ENCODE peak calls at places on chromosomes 13 and 19, in four cellular contexts. H is DND-41, S is fibroblast of lung, E is SK-N-SH. B is an unnamed sample.

GRCh38 chr13:74838096-74838495 is 643.9 kb downstream of the TBC1D4 start:
- DNase-seq in H (no peak), S (no peak), E (no peak), B (no peak)

GRCh38 chr19:6063576-6063961 is 46.7 kb downstream of the RFX2 start:
- DNase-seq in H (no peak), S (no peak), E (no peak), B (no peak)

GRCh38 chr13:36998624-36999041 is 507 bp downstream of the ALG5 start:
- DNase-seq in H (peak; percentile 42), S (peak; percentile 7), E (peak; percentile 57), B (peak; percentile 71)

GRCh38 chr13:28623782-28624706 is 34.9 kb upstream of the POMP start:
- DNase-seq in H (no peak), S (peak; percentile 5), E (no peak), B (no peak)

GRCh38 chr13:101231751-101232428 is 184.4 kb downstream of the NALCN start:
- DNase-seq in H (no peak), S (peak; percentile 47), E (no peak), B (no peak)

GRCh38 chr13:86282450-86282849 is 483.2 kb upstream of the SLITRK6 start:
- DNase-seq in H (no peak), S (peak; percentile 58), E (no peak), B (no peak)

GRCh38 chr13:96809366-96810096 is 184.7 kb downstream of the OXGR1 start:
- DNase-seq in H (no peak), S (no peak), E (no peak), B (no peak)

GRCh38 chr13:30103161-30103858 is 204.0 kb downstream of the KATNAL1 start:
- DNase-seq in H (no peak), S (no peak), E (no peak), B (no peak)

GRCh38 chr13:48950507-48950886 is 25.2 kb upstream of the FNDC3A start:
- DNase-seq in H (no peak), S (peak; percentile 20), E (no peak), B (no peak)

GRCh38 chr13:31322025-31322424 is 122.2 kb downstream of the B3GLCT start:
- DNase-seq in H (no peak), S (no peak), E (no peak), B (no peak)

GRCh38 chr13:26968431-26969335 is 202.9 kb downstream of the USP12 start:
- DNase-seq in H (no peak), S (peak; percentile 29), E (no peak), B (no peak)

GRCh38 chr13:112510002-112510780 is 77.8 kb downstream of the TUBGCP3 start:
- DNase-seq in H (peak; percentile 19), S (peak; percentile 69), E (peak; percentile 82), B (peak; percentile 81)

GRCh38 chr13:70090036-70090723 is 17.4 kb upstream of the ATXN8OS start:
- DNase-seq in H (no peak), S (no peak), E (no peak), B (no peak)

GRCh38 chr13:18964942-18965341 is 216.7 kb downstream of the TUBA3C start:
- DNase-seq in H (no peak), S (no peak), E (no peak), B (no peak)

GRCh38 chr19:29845576-29846176 is 33.9 kb downstream of the CCNE1 start:
- DNase-seq in H (no peak), S (peak; percentile 39), E (peak; percentile 63), B (peak; percentile 64)

GRCh38 chr13:97276862-97277269 is 54.7 kb downstream of the MBNL2 start:
- DNase-seq in H (no peak), S (peak; percentile 68), E (no peak), B (no peak)

GRCh38 chr19:29683009-29683408 is 17.7 kb downstream of the PLEKHF1 start:
- DNase-seq in H (no peak), S (peak; percentile 69), E (no peak), B (no peak)

GRCh38 chr13:32910530-32910929 is 105.7 kb upstream of the KL start:
- DNase-seq in H (no peak), S (peak; percentile 44), E (no peak), B (no peak)

GRCh38 chr19:12325690-12326089 is 7.7 kb downstream of the ZNF563 start:
- DNase-seq in H (no peak), S (no peak), E (no peak), B (no peak)

GRCh38 chr19:57096640-57097361 is 23.0 kb upstream of the USP29 start:
- DNase-seq in H (no peak), S (no peak), E (no peak), B (no peak)

GRCh38 chr13:80469841-80470378 is 129.0 kb upstream of the SPRY2 start:
- DNase-seq in H (no peak), S (peak; percentile 82), E (no peak), B (no peak)

GRCh38 chr19:45547965-45548609 is 36.5 kb downstream of the OPA3 start:
- DNase-seq in H (no peak), S (peak; percentile 19), E (no peak), B (no peak)

GRCh38 chr19:52981329-52981728 is 18.6 kb upstream of the ZNF816 start:
- DNase-seq in H (no peak), S (no peak), E (no peak), B (no peak)

GRCh38 chr19:35013047-35013819 is 13.1 kb downstream of the GRAMD1A start:
- DNase-seq in H (peak; percentile 77), S (peak; percentile 47), E (peak; percentile 94), B (peak; percentile 82)

GRCh38 chr19:3109491-3109890 is 15.3 kb downstream of the GNA11 start:
- DNase-seq in H (no peak), S (no peak), E (no peak), B (no peak)

GRCh38 chr19:3110126-3110825 is 16.1 kb downstream of the GNA11 start:
- DNase-seq in H (no peak), S (no peak), E (no peak), B (no peak)

GRCh38 chr19:3113100-3114017 is 19.2 kb downstream of the GNA11 start:
- DNase-seq in H (no peak), S (no peak), E (no peak), B (no peak)

GRCh38 chr19:3112375-3113099 is 18.4 kb downstream of the GNA11 start:
- DNase-seq in H (no peak), S (no peak), E (no peak), B (no peak)

GRCh38 chr19:3111586-3112247 is 17.6 kb downstream of the GNA11 start:
- DNase-seq in H (no peak), S (no peak), E (no peak), B (peak; percentile 58)
- H4K20me1 ChIP-seq in H (peaks cover 7% of the 10 kb centered on the region), S (no peaks in the 10 kb centered on the region), E (peaks cover 41% of the 10 kb centered on the region), B (peaks cover 3% of the 10 kb centered on the region)

GRCh38 chr19:10899171-10899653 is 27.9 kb downstream of the CARM1 start:
- DNase-seq in H (no peak), S (no peak), E (peak; percentile 83), B (no peak)
- H3K4me2 ChIP-seq in H (no peak overlapping the region), S (no peak overlapping the region), E (no peak overlapping the region), B (no peak overlapping the region)

DNA sequence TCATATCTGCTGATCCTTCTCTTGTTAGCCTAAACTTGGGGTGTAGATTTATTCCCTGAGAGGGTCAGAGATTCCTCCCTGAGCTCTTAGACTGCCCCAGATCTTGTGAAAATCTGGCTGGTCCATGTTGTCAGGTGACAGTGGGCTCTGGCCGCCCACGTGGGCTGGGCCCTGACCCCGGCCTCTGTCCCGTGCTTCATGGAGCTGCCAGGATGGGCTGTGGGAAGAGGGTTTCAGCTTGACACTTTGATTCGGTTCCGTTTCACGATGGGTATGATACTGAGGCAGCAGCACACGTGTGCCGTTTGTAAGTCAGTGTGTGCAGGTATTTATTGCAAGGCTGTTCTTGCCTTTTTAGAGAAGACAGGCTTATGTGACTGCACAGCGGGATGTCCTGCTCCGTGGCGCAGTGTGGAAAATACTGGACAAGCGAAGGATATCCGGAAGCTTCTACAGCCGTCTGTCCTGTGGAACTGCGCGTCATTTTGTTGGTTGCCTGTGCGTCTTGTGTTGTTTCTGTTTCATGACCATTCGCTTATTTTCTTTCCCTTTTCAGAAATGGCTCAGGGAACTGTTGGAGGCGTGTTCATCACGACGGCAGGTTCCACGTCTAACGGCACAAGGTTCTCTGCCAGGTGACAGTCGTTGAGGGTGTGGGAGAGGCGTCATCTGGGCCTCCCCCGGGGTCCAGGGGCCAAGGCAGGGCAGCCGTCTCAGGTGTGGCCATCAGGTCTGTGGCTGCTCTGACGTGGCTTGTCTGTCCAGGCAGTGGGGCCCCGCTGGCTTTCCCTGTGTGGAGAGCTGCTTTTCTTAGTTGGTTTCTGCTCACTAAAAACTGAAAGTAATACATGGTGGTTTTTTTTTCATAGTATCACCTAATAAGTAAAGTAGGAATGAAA is 20.5 kb downstream of the ATP4B start:
- DNase-seq in H (no peak), S (no peak), E (no peak), B (no peak)
- H4K20me1 ChIP-seq in H (peaks cover 54% of the 10 kb centered on the region), S (no peaks in the 10 kb centered on the region), E (no peaks in the 10 kb centered on the region), B (no peaks in the 10 kb centered on the region)

GRCh38 chr13:53200498-53201453 is 172.2 kb downstream of the OLFM4 start:
- DNase-seq in H (no peak), S (peak; percentile 9), E (peak; percentile 44), B (no peak)
- H3K4me2 ChIP-seq in H (no peak overlapping the region), S (no peak overlapping the region), E (no peak overlapping the region), B (no peak overlapping the region)

GRCh38 chr19:15286688-15287355 is 45.5 kb downstream of the BRD4 start:
- DNase-seq in H (no peak), S (no peak), E (no peak), B (peak; percentile 65)

GRCh38 chr19:15289673-15290072 is 42.7 kb downstream of the BRD4 start:
- DNase-seq in H (no peak), S (no peak), E (no peak), B (no peak)

GRCh38 chr19:15285896-15286591 is 46.3 kb downstream of the BRD4 start:
- DNase-seq in H (no peak), S (no peak), E (no peak), B (peak; percentile 93)

GRCh38 chr19:15288146-15288963 is 44.0 kb downstream of the BRD4 start:
- DNase-seq in H (peak; percentile 35), S (no peak), E (peak; percentile 72), B (peak; percentile 67)

DNA sequence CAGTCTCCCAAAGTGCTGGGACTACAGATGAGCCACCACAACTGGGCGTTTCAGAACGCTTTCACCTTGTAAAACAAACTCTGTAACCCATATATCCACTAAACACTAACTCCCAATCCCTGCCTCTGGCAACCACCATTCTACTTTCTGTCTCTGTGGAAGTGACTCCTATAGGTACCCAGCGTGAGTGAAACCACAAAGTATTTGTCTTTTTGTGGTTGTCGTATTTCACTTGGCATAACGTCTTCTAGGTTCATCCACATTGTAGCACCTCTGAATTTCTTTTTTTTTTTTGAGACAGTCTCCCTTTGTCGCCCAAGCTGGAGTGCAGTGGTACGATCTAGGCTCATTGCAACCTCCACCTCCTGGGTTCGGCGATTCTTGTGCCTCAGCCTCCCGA is 44.8 kb downstream of the BRD4 start:
- DNase-seq in H (peak; percentile 22), S (no peak), E (no peak), B (no peak)
- H4K20me1 ChIP-seq in H (peaks cover 95% of the 10 kb centered on the region), S (peaks cover 16% of the 10 kb centered on the region), E (peaks cover 100% of the 10 kb centered on the region), B (peaks cover 61% of the 10 kb centered on the region)

GRCh38 chr19:7953060-7953459 is 9.6 kb upstream of the TIMM44 start:
- DNase-seq in H (no peak), S (peak; percentile 41), E (no peak), B (no peak)
- H3K4me2 ChIP-seq in H (no peak overlapping the region), S (no peak overlapping the region), E (no peak overlapping the region), B (no peak overlapping the region)

B was measured in Karpas-422.